ENCODE peak calls at places on chromosomes 12 and 14, in seven cellular contexts. K, O, H, M, W, P and T are unnamed samples.
A peak's percentile ranks its signal among the peaks of the same experiment; 100 is the strongest.

GRCh38 chr12:96445743-96446655 is 43.4 kb upstream of the CFAP54 start:
- DNase-seq in H (no peak), O (no peak), W (no peak), K (peak; percentile 99), M (peak; percentile 94), P (no peak), T (peak; percentile 78)

GRCh38 chr12:57896437-57897201 is 44.7 kb upstream of the ATP23 start:
- DNase-seq in O (peak; percentile 81), H (no peak), M (peak; percentile 78), K (peak; percentile 64), P (peak; percentile 80), W (peak; percentile 40), T (peak; percentile 70)

GRCh38 chr14:54338696-54339317 is 58.0 kb upstream of the CDKN3 start:
- DNase-seq in M (peak; percentile 64), P (no peak), H (no peak), O (no peak), K (peak; percentile 57), W (no peak), T (peak; percentile 89)

GRCh38 chr12:127579446-127579845 is 687.5 kb upstream of the TMEM132C start:
- DNase-seq in P (no peak), K (peak; percentile 30), O (no peak), W (no peak), M (no peak), H (no peak), T (no peak)

GRCh38 chr12:34218193-34219045 is 196.1 kb downstream of the ALG10 start:
- DNase-seq in P (peak; percentile 74), M (peak; percentile 1), H (peak; percentile 72), W (no peak), K (peak; percentile 34), O (peak; percentile 51), T (peak; percentile 49)

GRCh38 chr14:67544590-67544989 is 11.5 kb downstream of the PLEKHH1 start:
- DNase-seq in M (no peak), O (no peak), K (no peak), H (no peak), W (no peak), P (no peak), T (no peak)

GRCh38 chr14:42224053-42224888 is 617.6 kb downstream of the LRFN5 start:
- DNase-seq in K (peak; percentile 68), M (peak; percentile 73), W (peak; percentile 68), P (peak; percentile 86), O (peak; percentile 61), H (peak; percentile 27), T (peak; percentile 74)

GRCh38 chr14:54814076-54814475 is 88.5 kb downstream of the GCH1 start:
- DNase-seq in K (no peak), P (peak; percentile 83), W (no peak), O (peak; percentile 53), H (no peak), M (no peak), T (peak; percentile 50)

GRCh38 chr14:104876251-104876699 is 11.2 kb downstream of the CEP170B start:
- DNase-seq in W (no peak), O (peak; percentile 83), P (peak; percentile 92), K (peak; percentile 16), H (peak; percentile 28), M (peak; percentile 39), T (peak; percentile 71)

GRCh38 chr14:103514596-103515421 is 7.8 kb downstream of the CKB start:
- DNase-seq in M (no peak), H (no peak), P (no peak), K (no peak), W (no peak), O (no peak), T (no peak)

GRCh38 chr14:72780771-72781170 is 113.1 kb downstream of the DPF3 start:
- DNase-seq in W (no peak), K (peak; percentile 76), M (peak; percentile 45), O (no peak), P (peak; percentile 19), H (no peak), T (no peak)

GRCh38 chr12:5026342-5026938 is 17.2 kb upstream of the KCNA5 start:
- DNase-seq in K (no peak), P (no peak), H (no peak), W (no peak), O (no peak), M (no peak), T (no peak)

GRCh38 chr12:124617615-124618014 is 50.2 kb upstream of the NCOR2 start:
- DNase-seq in P (no peak), H (no peak), O (no peak), W (no peak), K (no peak), M (no peak), T (no peak)

GRCh38 chr12:30646821-30647220 is 48.8 kb downstream of the IPO8 start:
- DNase-seq in M (no peak), K (no peak), W (no peak), H (no peak), O (no peak), P (no peak), T (no peak)

GRCh38 chr14:61077437-61077836 is 96.4 kb downstream of the SLC38A6 start:
- DNase-seq in K (no peak), W (no peak), M (no peak), H (no peak), O (no peak), P (no peak), T (no peak)

DNA sequence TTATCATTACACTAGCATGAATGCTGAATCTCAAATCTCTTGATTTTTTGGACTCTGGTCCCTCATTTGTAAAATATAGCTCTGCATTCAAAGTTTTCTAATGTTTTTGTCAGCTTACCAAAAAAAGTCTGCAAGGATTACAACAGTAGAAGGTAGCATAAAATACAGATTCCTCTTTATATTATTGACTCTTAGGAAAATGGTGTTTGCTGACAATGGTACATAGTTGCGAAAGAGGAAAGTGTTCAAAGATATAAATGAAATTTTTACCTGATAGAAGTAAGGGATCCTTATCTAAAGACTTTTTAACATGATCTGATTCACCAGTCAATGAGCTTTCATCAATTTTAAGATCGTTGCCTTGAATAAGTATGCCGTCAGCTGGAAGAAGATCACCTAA is 74.1 kb downstream of the ATP2B1 start:
- DNase-seq in W (no peak), K (no peak), O (no peak), M (no peak), P (no peak), H (no peak), T (no peak)
- H3K4ac ChIP-seq in W (no peak overlapping the region), K (no peak overlapping the region), O (no peak overlapping the region), M (no peak overlapping the region), P (no peak overlapping the region), H (no peak overlapping the region), T (no peak overlapping the region)

GRCh38 chr12:48780381-48781025 is 8.4 kb downstream of the ADCY6 start:
- DNase-seq in P (no peak), M (no peak), H (no peak), K (no peak), W (no peak), O (no peak), T (no peak)
- H3K4ac ChIP-seq in P (no peak overlapping the region), M (peak overlapping the region; percentile 58), H (no peak overlapping the region), K (peak overlapping the region; percentile 15), W (no peak overlapping the region), O (no peak overlapping the region), T (no peak overlapping the region)

DNA sequence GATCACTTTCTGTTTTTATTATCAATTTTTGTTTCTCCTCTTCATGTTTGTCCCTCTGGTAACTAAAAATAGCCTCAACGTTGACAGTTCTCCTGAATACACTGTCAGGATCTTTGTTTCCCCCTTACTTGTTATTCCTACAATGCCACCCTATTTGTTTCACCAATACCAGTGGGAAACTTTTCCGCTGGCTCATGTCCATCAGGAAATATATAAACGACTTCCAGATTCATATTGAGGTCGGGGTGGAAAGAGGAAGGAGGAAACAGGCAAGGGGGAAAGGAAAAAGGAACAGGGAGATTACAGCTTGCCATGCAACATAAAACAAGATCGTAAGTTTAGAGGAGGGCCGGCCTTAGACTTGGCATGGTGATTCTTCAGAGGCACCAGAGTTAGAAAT is 61.7 kb downstream of the BTBD7 start:
- DNase-seq in P (no peak), H (no peak), M (no peak), W (no peak), O (no peak), K (no peak), T (no peak)
- H3K4ac ChIP-seq in P (no peak overlapping the region), H (no peak overlapping the region), M (no peak overlapping the region), W (no peak overlapping the region), O (no peak overlapping the region), K (no peak overlapping the region), T (no peak overlapping the region)

DNA sequence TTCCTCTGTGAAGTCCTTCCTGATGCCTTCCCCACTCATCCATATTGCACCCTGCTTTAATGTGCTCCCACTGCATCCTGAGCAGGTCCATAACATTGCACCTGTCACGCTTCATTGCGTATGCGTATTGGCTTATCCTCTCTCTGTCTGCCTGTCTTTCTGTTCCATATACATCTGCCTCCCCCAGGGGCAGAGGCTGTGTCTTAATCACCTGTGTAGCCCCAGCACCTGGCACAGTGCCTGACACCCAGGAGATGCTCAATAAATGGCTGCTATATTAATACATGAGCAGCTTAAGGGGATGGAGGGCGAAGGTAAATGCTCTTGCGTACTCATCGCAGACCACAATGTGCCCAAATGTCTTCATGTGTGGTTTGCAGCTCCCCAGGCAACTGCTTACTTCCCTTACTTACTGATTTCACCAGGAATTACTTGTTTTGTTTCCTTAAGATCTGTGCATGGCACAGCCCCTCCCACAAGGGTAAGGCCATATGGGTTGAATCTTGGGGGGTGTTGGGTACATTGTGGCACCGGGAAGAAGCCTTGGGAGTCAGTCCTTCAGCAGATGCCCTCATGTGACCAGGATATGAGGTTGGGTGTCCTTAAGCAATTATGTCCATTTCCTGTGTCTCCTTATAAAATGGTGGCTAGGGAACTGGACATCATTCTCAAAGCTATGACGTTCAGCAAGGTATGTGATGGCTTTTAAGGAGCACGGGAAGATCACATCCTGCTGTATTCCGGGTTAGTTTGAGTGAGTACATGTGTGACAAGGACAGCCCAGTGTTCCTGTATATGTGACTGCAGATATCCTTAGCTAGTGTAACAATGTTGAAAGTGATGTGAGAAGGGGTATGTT is 848 bp upstream of the CPNE6 start:
- DNase-seq in M (no peak), P (no peak), W (no peak), K (no peak), O (no peak), H (no peak), T (no peak)
- H3K4ac ChIP-seq in M (no peak overlapping the region), P (no peak overlapping the region), W (no peak overlapping the region), K (no peak overlapping the region), O (no peak overlapping the region), H (no peak overlapping the region), T (no peak overlapping the region)

DNA sequence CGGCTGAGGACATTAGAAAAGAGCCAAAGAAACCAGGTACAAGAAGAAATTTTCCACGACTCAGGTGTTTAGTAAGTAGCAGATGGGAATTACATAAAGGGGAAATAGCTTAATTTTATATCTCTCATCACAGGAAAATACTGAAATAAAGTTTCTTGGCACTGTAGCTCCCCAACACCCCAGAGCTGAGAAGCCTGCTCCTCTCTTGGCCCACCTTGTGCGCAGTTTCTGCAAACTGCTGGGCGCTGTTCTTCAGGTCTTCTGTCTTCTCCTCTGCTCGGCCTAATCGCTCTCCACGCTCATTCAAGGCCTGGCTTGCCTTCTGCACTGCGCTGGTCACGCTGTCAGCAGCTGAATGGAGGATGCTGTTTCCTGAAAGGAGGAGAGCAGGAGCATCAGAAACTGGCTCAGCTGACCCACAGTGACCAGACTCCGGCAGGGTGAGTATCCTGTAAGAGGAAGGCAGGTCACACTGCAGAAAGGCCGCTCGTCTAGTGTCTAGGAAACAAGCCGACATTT is 184.9 kb upstream of the GZMB start:
- DNase-seq in O (no peak), H (no peak), P (no peak), K (no peak), W (no peak), M (no peak), T (no peak)
- H3K4ac ChIP-seq in O (no peak overlapping the region), H (no peak overlapping the region), P (no peak overlapping the region), K (no peak overlapping the region), W (no peak overlapping the region), M (no peak overlapping the region), T (no peak overlapping the region)

GRCh38 chr12:64678248-64678647 is 68.0 kb downstream of the RASSF3 start:
- DNase-seq in M (no peak), K (no peak), W (no peak), H (no peak), O (no peak), P (no peak), T (no peak)
- H3K4ac ChIP-seq in M (no peak overlapping the region), K (no peak overlapping the region), W (no peak overlapping the region), H (no peak overlapping the region), O (no peak overlapping the region), P (no peak overlapping the region), T (no peak overlapping the region)